ENCODE peak calls at places on chromosomes 4 and X, in nine cellular contexts. N is stimulated activated CD8-positive, alpha-beta memory T cell treated with anti-CD3 and anti-CD28 coated beads, Interleukin-4, amount 100 ng/mL, for 1 hour; A is T-cell; D is amygdala; G is CD4-positive, alpha-beta T cell; E is nucleus accumbens; O is activated naive CD4-positive, alpha-beta T cell; U is dermis blood vessel endothelial cell; Q is endothelial cell of umbilical vein. H is an unnamed sample.

GRCh38 chr4:108611360-108611759 is 9.0 kb upstream of the RPL34 start:
- DNase-seq in A (no peak), O (no peak), N (no peak), G (no peak), E (no peak), Q (no peak), U (no peak), D (no peak), H (no peak)

GRCh38 chrX:101799387-101799786 is 132.4 kb downstream of the ZMAT1 start:
- DNase-seq in E (peak; percentile 50), U (peak; percentile 90), O (peak; percentile 19), Q (peak; percentile 88), A (peak; percentile 67), D (peak; percentile 61), G (peak; percentile 63), N (peak; percentile 46), H (peak; percentile 66)

GRCh38 chrX:107576841-107577240 is 51.5 kb upstream of the PRPS1 start:
- DNase-seq in O (no peak), D (no peak), G (no peak), E (no peak), U (no peak), Q (no peak), N (no peak), A (no peak), H (no peak)

GRCh38 chr4:184826315-184827266 is 823 bp upstream of the ACSL1 start:
- DNase-seq in O (no peak), D (no peak), Q (peak; percentile 36), U (peak; percentile 35), A (peak; percentile 22), N (no peak), G (peak; percentile 35), E (no peak), H (peak; percentile 60)

GRCh38 chr4:22029803-22030202 is 81.2 kb upstream of the KCNIP4 start:
- DNase-seq in G (no peak), Q (no peak), O (no peak), A (no peak), U (no peak), N (no peak), E (no peak), D (no peak), H (no peak)

GRCh38 chr4:53899544-53900274 is 164.7 kb downstream of the CHIC2 start:
- DNase-seq in G (no peak), U (peak; percentile 24), A (no peak), Q (peak; percentile 43), D (no peak), N (no peak), E (no peak), O (no peak), H (no peak)

GRCh38 chr4:1246901-1247810 is 1.8 kb downstream of the CTBP1 start:
- DNase-seq in A (no peak), G (no peak), N (no peak), U (peak; percentile 40), E (no peak), O (no peak), Q (no peak), D (no peak), H (no peak)

GRCh38 chrX:138191998-138192397 is 519.5 kb downstream of the FGF13 start:
- DNase-seq in N (no peak), O (no peak), A (no peak), Q (no peak), D (no peak), G (no peak), E (no peak), U (no peak), H (no peak)

GRCh38 chr4:153205028-153205648 is 895 bp downstream of the TRIM2 start:
- DNase-seq in N (no peak), E (no peak), O (no peak), A (peak; percentile 19), Q (no peak), D (no peak), G (peak; percentile 28), U (no peak), H (peak; percentile 29)

GRCh38 chr4:174193438-174194015 is 89.9 kb downstream of the FBXO8 start:
- DNase-seq in N (no peak), Q (no peak), D (no peak), G (no peak), E (no peak), A (no peak), O (no peak), U (no peak), H (no peak)

GRCh38 chrX:47634871-47635575 is 5.3 kb upstream of the CFP start:
- DNase-seq in O (no peak), D (no peak), N (no peak), Q (no peak), E (no peak), U (no peak), G (no peak), A (peak; percentile 6), H (no peak)

GRCh38 chr4:190020790-190021717 is 6.0 kb downstream of the FRG2 start:
- DNase-seq in E (no peak), D (no peak), A (no peak), N (no peak), G (no peak), Q (no peak), U (peak; percentile 17), O (no peak), H (peak; percentile 24)

GRCh38 chrX:103540145-103540544 is 20.9 kb upstream of the RAB40A start:
- DNase-seq in G (no peak), O (no peak), N (no peak), E (no peak), D (no peak), A (no peak), Q (no peak), U (peak; percentile 1), H (no peak)

GRCh38 chr4:184275766-184276165 is 58.1 kb upstream of the ENPP6 start:
- DNase-seq in A (no peak), U (peak; percentile 47), Q (no peak), O (no peak), N (no peak), G (no peak), D (no peak), E (no peak), H (no peak)

GRCh38 chrX:103688949-103689348 is 2.5 kb upstream of the MORF4L2 start:
- DNase-seq in A (no peak), D (no peak), O (no peak), U (peak; percentile 48), G (no peak), Q (peak; percentile 29), E (peak; percentile 5), N (no peak), H (no peak)

GRCh38 chr4:183407128-183407585 is 37.3 kb upstream of the CDKN2AIP start:
- DNase-seq in O (peak; percentile 82), A (peak; percentile 88), N (peak; percentile 81), D (peak; percentile 67), G (peak; percentile 86), Q (peak; percentile 90), U (peak; percentile 89), E (peak; percentile 92), H (peak; percentile 77)

GRCh38 chr4:120672558-120673147 is 249.9 kb downstream of the PRDM5 start:
- DNase-seq in Q (no peak), G (no peak), D (no peak), U (no peak), A (no peak), E (no peak), N (no peak), O (no peak), H (no peak)

GRCh38 chr4:181566490-181566889 is 676.7 kb upstream of the TENM3 start:
- DNase-seq in A (no peak), N (no peak), U (no peak), D (no peak), E (no peak), G (no peak), Q (no peak), O (no peak), H (no peak)